ENCODE peak calls at places on chromosome 6, in nine cellular contexts. C is endothelial cell of umbilical vein, D is ovary, V is GM23338, J is heart right ventricle, I is upper lobe of right lung, A is left ventricle myocardium inferior, L is adrenal gland, W is colonic mucosa. G is an unnamed sample. For H3K27me3, the result is how much of the 10 kb centered on the place peaks cover.

GRCh38 chr6:52514514-52514913 is 62.3 kb downstream of the TRAM2 start:
- DNase-seq in D (peak), C (no peak), A (peak), W (peak), V (no peak), J (peak), L (no peak), I (no peak), G (no peak)

GRCh38 chr6:24902782-24903181 is 33.0 kb downstream of the RIPOR2 start:
- DNase-seq in L (peak), I (no peak), W (no peak), J (no peak), C (no peak), A (no peak), V (no peak), D (no peak), G (no peak)

GRCh38 chr6:163651910-163652309 is 237.4 kb downstream of the QKI start:
- DNase-seq in L (no peak), V (no peak), C (no peak), J (no peak), A (no peak), I (no peak), D (no peak), W (no peak), G (no peak)

GRCh38 chr6:48036316-48036715 is 74.7 kb downstream of the PTCHD4 start:
- DNase-seq in W (no peak), J (no peak), A (no peak), C (no peak), V (no peak), L (no peak), D (no peak), I (no peak), G (no peak)

GRCh38 chr6:89605861-89606260 is 32.7 kb downstream of the LYRM2 start:
- DNase-seq in A (no peak), W (no peak), J (no peak), L (no peak), C (no peak), I (no peak), V (no peak), D (no peak), G (no peak)

GRCh38 chr6:22133352-22133751 is 163.5 kb downstream of the PRL start:
- DNase-seq in V (no peak), J (no peak), A (no peak), I (no peak), C (peak), D (no peak), L (no peak), W (no peak), G (no peak)

GRCh38 chr6:114304304-114304887 is 38.4 kb downstream of the HS3ST5 start:
- DNase-seq in L (no peak), C (peak), V (peak), J (no peak), I (no peak), A (no peak), W (no peak), D (no peak), G (no peak)

GRCh38 chr6:151534576-151534975 is 40.8 kb downstream of the CCDC170 start:
- DNase-seq in I (no peak), J (no peak), W (no peak), V (no peak), L (no peak), A (no peak), C (peak), D (no peak), G (no peak)

GRCh38 chr6:125791151-125791819 is 525 bp downstream of the NCOA7 start:
- DNase-seq in C (peak), D (peak), J (no peak), A (no peak), V (peak), L (peak), I (no peak), W (peak), G (no peak)

DNA sequence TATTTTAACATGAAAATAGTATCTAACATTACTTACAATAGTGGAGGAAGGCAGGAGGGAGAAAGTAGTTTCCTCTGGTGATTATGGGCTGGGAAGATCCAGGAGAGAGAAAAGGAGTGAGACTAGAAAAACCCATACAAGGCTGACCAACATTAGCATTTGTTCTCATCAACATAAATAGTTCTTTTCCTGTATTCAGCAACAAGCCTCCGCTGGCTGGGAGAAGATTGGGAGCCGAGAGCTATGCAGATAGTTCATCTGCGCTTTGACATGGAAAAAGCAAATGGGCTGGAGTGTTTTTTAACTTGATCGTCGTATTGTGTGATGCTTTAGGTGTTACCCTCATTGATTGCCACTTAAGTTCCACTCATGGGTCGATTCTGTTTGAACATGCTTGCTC is 239.4 kb downstream of the PHACTR1 start:
- DNase-seq in W (no peak), D (no peak), V (peak), L (no peak), C (no peak), J (no peak), I (no peak), A (no peak), G (no peak)
- H3K27me3 ChIP-seq in W (under half), D (under half), V (half or more), L (under half), C (under half), J (under half), I (under half), A (under half), G (under half)

DNA sequence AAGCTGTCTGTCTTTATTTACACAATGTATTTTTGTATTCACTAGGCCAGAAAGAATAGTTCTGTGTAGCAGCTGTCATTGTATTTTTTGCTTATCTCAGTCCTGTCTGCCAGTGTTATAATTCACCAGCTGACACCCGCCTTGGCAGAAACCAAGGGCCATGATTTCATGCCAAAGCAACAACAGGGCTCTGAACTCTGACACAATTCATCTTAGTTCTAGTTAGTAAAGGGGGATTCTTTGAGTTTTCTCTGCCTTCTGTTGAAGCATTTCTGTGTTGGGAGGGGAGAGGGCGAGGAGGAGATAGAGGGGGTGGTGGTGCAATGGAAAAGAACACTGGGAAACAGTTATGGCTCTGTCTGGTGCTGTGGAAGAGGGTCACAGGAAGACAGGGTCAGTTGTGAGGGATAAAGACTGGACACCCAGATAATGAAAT is 684.6 kb upstream of the MARCKS start:
- DNase-seq in I (no peak), J (peak), C (peak), D (no peak), A (peak), V (no peak), L (peak), W (peak), G (no peak)
- H3K27ac ChIP-seq in I (no peak), J (peak), C (no peak), D (no peak), A (peak), V (no peak), L (no peak), W (no peak), G (no peak)

GRCh38 chr6:144066745-144067484 is 28.5 kb downstream of the SF3B5 start:
- DNase-seq in J (no peak), C (no peak), V (no peak), I (no peak), A (no peak), L (no peak), D (no peak), W (no peak), G (no peak)
- H3K27me3 ChIP-seq in J (under half), C (under half), V (half or more), I (under half), A (half or more), L (under half), D (under half), W (under half), G (under half)

GRCh38 chr6:92577077-92577719 is 842.2 kb downstream of the EPHA7 start:
- DNase-seq in V (peak), L (no peak), W (no peak), I (no peak), C (peak), D (no peak), A (no peak), J (no peak), G (no peak)
- H3K27ac ChIP-seq in V (no peak), L (no peak), W (no peak), I (no peak), C (no peak), D (no peak), A (no peak), J (no peak), G (no peak)

GRCh38 chr6:149925253-149925973 is 2.5 kb upstream of the RAET1G start:
- DNase-seq in D (peak), C (peak), L (peak), A (no peak), W (peak), I (peak), J (peak), V (peak), G (no peak)
- H3K27me3 ChIP-seq in D (under half), C (under half), L (under half), A (under half), W (under half), I (under half), J (under half), V (half or more), G (half or more)

GRCh38 chr6:33018904-33019303 is 9.5 kb upstream of the HLA-DOA start:
- DNase-seq in L (peak), D (peak), I (peak), C (peak), V (peak), W (peak), J (no peak), A (peak), G (no peak)
- H3K27ac ChIP-seq in L (peak), D (no peak), I (peak), C (no peak), V (no peak), W (peak), J (peak), A (peak), G (no peak)

GRCh38 chr6:166176106-166176505 is 8.5 kb upstream of the TBXT start:
- DNase-seq in D (no peak), V (no peak), L (no peak), W (no peak), A (no peak), I (no peak), J (no peak), C (no peak), G (no peak)

GRCh38 chr6:166173292-166173951 is 5.8 kb upstream of the TBXT start:
- DNase-seq in W (no peak), A (no peak), C (no peak), L (no peak), V (peak), I (no peak), D (no peak), J (no peak), G (no peak)

GRCh38 chr6:166172546-166172945 is 4.9 kb upstream of the TBXT start:
- DNase-seq in V (no peak), C (no peak), W (no peak), J (no peak), L (no peak), A (no peak), I (no peak), D (no peak), G (no peak)

GRCh38 chr6:166169549-166170421 is 2.1 kb upstream of the TBXT start:
- DNase-seq in W (no peak), J (no peak), I (no peak), C (no peak), A (no peak), L (no peak), V (peak), D (no peak), G (no peak)

DNA sequence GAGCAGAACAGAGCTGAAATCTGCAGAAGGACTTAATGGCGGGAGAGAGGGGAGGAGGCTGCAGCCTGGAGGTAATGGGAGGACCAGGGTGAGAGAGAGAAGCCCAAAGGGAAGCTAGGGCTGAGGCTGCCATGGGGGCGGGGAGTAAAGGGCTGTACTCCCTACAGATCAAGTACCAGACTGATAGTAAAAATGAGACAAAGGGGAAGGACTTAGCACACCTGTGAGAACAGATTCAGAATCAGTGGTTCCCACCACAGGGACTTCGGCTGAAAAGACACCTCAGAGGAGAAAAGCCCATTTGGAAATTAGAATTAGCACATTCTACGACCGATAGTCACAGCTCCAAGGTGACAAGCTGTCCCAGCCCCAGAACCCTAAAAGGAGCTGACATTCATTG is 6.4 kb upstream of the TBXT start:
- DNase-seq in J (no peak), A (no peak), W (no peak), L (no peak), C (no peak), D (no peak), I (no peak), V (no peak), G (no peak)
- H3K27me3 ChIP-seq in J (under half), A (half or more), W (under half), L (under half), C (under half), D (under half), I (under half), V (half or more), G (under half)

GRCh38 chr6:30213999-30214982 is 1.1 kb upstream of the TRIM26 start:
- DNase-seq in W (peak), I (peak), L (peak), J (peak), A (peak), D (peak), V (peak), C (peak), G (peak)
- H3K27ac ChIP-seq in W (peak), I (peak), L (peak), J (peak), A (peak), D (peak), V (peak), C (peak), G (peak)

G was measured in CD8-positive, alpha-beta memory T cell.